ENCODE peak calls at places on chromosomes 12 and 14, in ten cellular contexts. G is cardiac fibroblast; F is WERI-Rb-1; H is CD4-positive, alpha-beta T cell; Q is lung; M is choroid plexus epithelial cell; X is AG04449; J is AG04450; E is heart right ventricle; P is endodermal cell. U is an unnamed sample.
A peak's percentile ranks its signal among the peaks of the same experiment; 100 is the strongest.

GRCh38 chr14:20802341-20803084 is at the start of gene RNASE1:
- DNase-seq in G (peak; percentile 5), F (no peak), H (no peak), Q (peak; percentile 81), M (no peak), X (no peak), J (no peak), E (peak; percentile 70), P (no peak), U (no peak)

GRCh38 chr12:89309452-89309802 is 42.9 kb downstream of the DUSP6 start:
- DNase-seq in G (no peak), F (no peak), H (no peak), Q (no peak), M (no peak), X (no peak), J (no peak), E (no peak), P (no peak), U (no peak)

GRCh38 chr12:105109465-105110212 is 2.1 kb downstream of the WASHC4 start:
- DNase-seq in G (peak; percentile 65), F (no peak), H (no peak), Q (no peak), M (peak; percentile 45), X (no peak), J (no peak), E (no peak), P (peak; percentile 59), U (no peak)

GRCh38 chr12:107200394-107200793 is 107.0 kb upstream of the CRY1 start:
- DNase-seq in G (peak; percentile 47), F (no peak), H (no peak), Q (no peak), M (peak; percentile 65), X (no peak), J (peak; percentile 62), E (no peak), P (no peak), U (no peak)

GRCh38 chr14:68947802-68948201 is 31.3 kb downstream of the ACTN1 start:
- DNase-seq in G (peak; percentile 97), F (peak; percentile 83), H (no peak), Q (no peak), M (peak; percentile 84), X (no peak), J (no peak), E (peak; percentile 86), P (no peak), U (no peak)

GRCh38 chr12:131114331-131114730 is 160.6 kb downstream of the ADGRD1 start:
- DNase-seq in G (no peak), F (no peak), H (no peak), Q (no peak), M (no peak), X (no peak), J (no peak), E (no peak), P (no peak), U (no peak)

GRCh38 chr14:91361236-91361811 is 56.3 kb downstream of the CCDC88C start:
- DNase-seq in G (peak; percentile 45), F (no peak), H (no peak), Q (peak; percentile 82), M (peak; percentile 51), X (no peak), J (no peak), E (no peak), P (no peak), U (no peak)

GRCh38 chr12:125162489-125163028 is 97.3 kb downstream of the AACS start:
- DNase-seq in G (no peak), F (no peak), H (no peak), Q (no peak), M (no peak), X (no peak), J (no peak), E (no peak), P (no peak), U (no peak)

DNA sequence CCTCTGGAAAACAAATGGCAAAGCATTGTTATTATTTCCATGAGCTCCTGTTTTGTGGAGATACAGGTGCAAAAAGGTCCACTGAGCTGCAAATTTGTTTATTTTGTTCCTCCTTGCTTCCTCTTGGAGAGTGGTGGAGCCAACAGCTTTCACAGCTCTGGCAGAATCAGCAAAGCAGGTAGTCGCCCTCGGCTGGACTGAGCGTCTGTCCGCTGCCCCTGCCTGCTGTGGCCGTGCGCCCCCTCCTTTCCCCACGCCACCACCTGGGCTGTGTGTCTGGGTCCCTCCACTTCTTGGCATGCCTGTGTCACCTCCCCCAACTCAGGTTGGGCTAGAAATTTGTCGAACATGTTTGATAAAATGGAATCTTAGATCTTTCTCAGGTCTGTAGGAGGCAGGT is 188.2 kb downstream of the TSPAN9 start:
- DNase-seq in G (no peak), F (no peak), H (no peak), Q (no peak), M (no peak), X (no peak), J (no peak), E (no peak), P (no peak), U (no peak)
- TF ChIP-seq CTCF in G (no peak), F (no peak), H (no peak), Q (no peak), M (no peak), X (no peak), J (no peak), E (no peak), P (no peak), U (no peak)

GRCh38 chr12:121626087-121626852 is at the start of gene ORAI1:
- DNase-seq in G (peak; percentile 93), F (peak; percentile 96), H (peak; percentile 95), Q (peak; percentile 95), M (peak; percentile 95), X (peak; percentile 16), J (peak; percentile 73), E (peak; percentile 96), P (peak; percentile 100), U (peak; percentile 83)

GRCh38 chr12:121628536-121628935 is 2.2 kb downstream of the ORAI1 start:
- DNase-seq in G (no peak), F (no peak), H (no peak), Q (no peak), M (no peak), X (no peak), J (no peak), E (no peak), P (no peak), U (no peak)

GRCh38 chr12:121628037-121628436 is 1.7 kb downstream of the ORAI1 start:
- DNase-seq in G (no peak), F (peak; percentile 38), H (no peak), Q (no peak), M (no peak), X (no peak), J (no peak), E (no peak), P (no peak), U (no peak)

GRCh38 chr12:121630791-121631190 is 4.5 kb downstream of the ORAI1 start:
- DNase-seq in G (no peak), F (no peak), H (no peak), Q (no peak), M (no peak), X (no peak), J (no peak), E (no peak), P (no peak), U (no peak)

GRCh38 chr12:121626853-121627623 is 708 bp downstream of the ORAI1 start:
- DNase-seq in G (peak; percentile 69), F (peak; percentile 69), H (peak; percentile 71), Q (peak; percentile 54), M (peak; percentile 72), X (no peak), J (no peak), E (peak; percentile 55), P (peak; percentile 92), U (no peak)
- TF ChIP-seq CTCF in G (peak; percentile 29), F (peak; percentile 4), H (peak; percentile 32), Q (no peak), M (peak; percentile 5), X (peak; percentile 39), J (peak; percentile 31), E (peak; percentile 29), P (no peak), U (peak; percentile 14)

GRCh38 chr12:123075092-123075491 is 75.8 kb downstream of the PITPNM2 start:
- DNase-seq in G (no peak), F (no peak), H (peak; percentile 9), Q (no peak), M (no peak), X (no peak), J (no peak), E (no peak), P (no peak), U (no peak)

GRCh38 chr12:123077298-123078113 is 73.4 kb downstream of the PITPNM2 start:
- DNase-seq in G (no peak), F (no peak), H (no peak), Q (no peak), M (no peak), X (no peak), J (no peak), E (no peak), P (no peak), U (no peak)

GRCh38 chr12:123073962-123074801 is 76.7 kb downstream of the PITPNM2 start:
- DNase-seq in G (no peak), F (no peak), H (no peak), Q (no peak), M (no peak), X (no peak), J (no peak), E (no peak), P (no peak), U (no peak)

GRCh38 chr12:123076604-123077297 is 74.1 kb downstream of the PITPNM2 start:
- DNase-seq in G (no peak), F (no peak), H (peak; percentile 46), Q (no peak), M (peak; percentile 44), X (no peak), J (no peak), E (no peak), P (no peak), U (no peak)

GRCh38 chr12:123075591-123076171 is 75.2 kb downstream of the PITPNM2 start:
- DNase-seq in G (no peak), F (peak; percentile 75), H (peak; percentile 70), Q (peak; percentile 36), M (peak; percentile 27), X (no peak), J (no peak), E (no peak), P (peak; percentile 92), U (no peak)
- TF ChIP-seq CTCF in G (no peak), F (peak; percentile 40), H (peak; percentile 59), Q (no peak), M (peak; percentile 18), X (peak; percentile 17), J (no peak), E (peak; percentile 36), P (peak; percentile 49), U (no peak)

DNA sequence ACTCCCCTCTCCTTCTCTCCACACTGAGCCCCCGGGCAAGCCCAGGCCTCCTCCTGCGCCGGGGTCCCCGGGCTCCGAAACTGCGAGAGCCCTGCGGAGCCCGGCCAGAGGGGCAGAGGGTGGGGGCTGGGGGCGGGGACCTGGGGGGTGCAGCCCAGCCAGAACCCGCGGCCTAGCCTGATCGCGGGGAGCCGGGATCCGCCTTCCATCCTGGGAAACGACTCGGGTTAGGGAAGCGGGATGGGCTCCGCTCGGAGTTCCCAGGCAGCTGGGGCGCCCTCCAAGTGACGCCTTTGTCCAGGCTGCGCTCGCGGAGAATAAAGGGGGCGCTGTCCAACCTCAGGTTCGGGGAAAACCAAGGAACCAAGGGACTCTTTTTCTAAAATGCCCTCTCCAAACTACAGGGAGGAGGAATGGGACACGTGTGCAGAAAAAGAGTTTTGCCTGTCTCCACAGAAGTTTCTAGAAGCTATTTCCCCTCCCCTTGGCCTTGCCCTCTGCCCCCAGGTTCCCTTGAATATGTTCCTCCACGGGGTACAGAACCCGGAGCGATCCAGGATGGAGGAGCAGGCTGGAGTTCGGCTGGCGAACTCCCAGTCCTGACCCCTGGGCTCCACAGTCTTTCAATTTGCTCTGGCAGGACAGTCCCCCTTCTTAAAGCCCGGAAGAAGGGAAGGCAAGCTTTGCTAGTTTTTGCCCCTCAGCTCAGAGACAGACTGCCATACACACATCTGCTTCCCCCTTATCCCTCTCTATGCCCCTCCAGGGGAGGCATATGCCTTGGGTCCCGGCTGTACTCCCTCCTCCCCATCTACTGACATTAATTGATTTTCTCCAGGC is 13.9 kb downstream of the NKX2-1 start:
- DNase-seq in G (no peak), F (no peak), H (no peak), Q (no peak), M (no peak), X (no peak), J (no peak), E (no peak), P (peak; percentile 85), U (no peak)
- TF ChIP-seq CTCF in G (no peak), F (no peak), H (no peak), Q (no peak), M (no peak), X (no peak), J (no peak), E (no peak), P (peak; percentile 56), U (no peak)

U was measured in AG09319.